ENCODE peak calls at places on chromosomes 6 and 20, in eight cellular contexts. G is hypothalamus; R is thoracic aorta; C is stimulated activated CD4-positive, alpha-beta T cell treated with anti-CD3 and anti-CD28 coated beads, Interleukin-2, amount 100 ng/mL, for 48 hours; H is keratinocyte; J is transverse colon; F is LoVo; P is activated naive CD8-positive, alpha-beta T cell treated with anti-CD3 and anti-CD28 coated beads, Interleukin-2, amount 10 ng/mL, durations not matched to agents 7 days and 5 days. K is an unnamed sample.

GRCh38 chr6:145332001-145332400 is 403.3 kb downstream of the EPM2A start:
- DNase-seq in G (no peak), R (no peak), C (no peak), H (no peak), J (no peak), F (no peak), P (no peak), K (peak)

GRCh38 chr6:134065706-134066105 is 13.3 kb upstream of the SLC2A12 start:
- DNase-seq in G (no peak), R (no peak), C (peak), H (no peak), J (no peak), F (no peak), P (no peak), K (peak)

GRCh38 chr20:35702051-35702823 is 3.0 kb downstream of the ROMO1 start:
- DNase-seq in G (no peak), R (no peak), C (no peak), H (no peak), J (no peak), F (no peak), P (no peak), K (no peak)

GRCh38 chr6:37260063-37260843 is 2.3 kb upstream of the TMEM217 start:
- DNase-seq in G (no peak), R (no peak), C (no peak), H (no peak), J (no peak), F (no peak), P (no peak), K (no peak)

GRCh38 chr6:18585032-18585573 is 198.0 kb downstream of the RNF144B start:
- DNase-seq in G (no peak), R (peak), C (no peak), H (no peak), J (peak), F (peak), P (no peak), K (peak)

GRCh38 chr20:18197382-18198070 is 59.9 kb downstream of the KAT14 start:
- DNase-seq in G (no peak), R (no peak), C (no peak), H (peak), J (no peak), F (peak), P (no peak), K (peak)

GRCh38 chr20:62984666-62985065 is 22.1 kb downstream of the BHLHE23 start:
- DNase-seq in G (no peak), R (no peak), C (no peak), H (no peak), J (no peak), F (no peak), P (no peak), K (no peak)

GRCh38 chr6:12355354-12355753 is 65.2 kb downstream of the EDN1 start:
- DNase-seq in G (no peak), R (no peak), C (no peak), H (peak), J (no peak), F (no peak), P (no peak), K (no peak)

GRCh38 chr20:50366270-50367103 is 143.7 kb upstream of the PTPN1 start:
- DNase-seq in G (no peak), R (no peak), C (no peak), H (no peak), J (peak), F (peak), P (no peak), K (peak)

K was measured in SW480.